ENCODE peak calls at places on chromosomes 6 and 20, in four cellular contexts. Z is H1, I is SK-N-SH, O is K562. Q is an unnamed sample.

GRCh38 chr6:52545844-52546119 is 31.1 kb downstream of the TRAM2 start:
- DNase-seq in Z (no peak), I (no peak), O (no peak), Q (no peak)

GRCh38 chr6:134714679-134715078 is 235.2 kb downstream of the ALDH8A1 start:
- DNase-seq in Z (no peak), I (no peak), O (no peak), Q (no peak)

GRCh38 chr6:30689022-30689865 is 1.5 kb downstream of the NRM start:
- DNase-seq in I (no peak), Z (no peak), O (no peak), Q (no peak)

GRCh38 chr6:109793793-109794192 is 102.7 kb downstream of the FIG4 start:
- DNase-seq in O (peak), Z (no peak), I (no peak), Q (no peak)

GRCh38 chr6:22709804-22710203 is 140.4 kb downstream of the HDGFL1 start:
- DNase-seq in O (no peak), I (no peak), Z (no peak), Q (no peak)

GRCh38 chr6:9783567-9783966 is 631.3 kb downstream of the TFAP2A start:
- DNase-seq in O (no peak), Z (no peak), I (no peak), Q (no peak)

GRCh38 chr20:17960927-17961599 is 7.5 kb downstream of the SNX5 start:
- DNase-seq in Z (no peak), I (no peak), O (no peak), Q (no peak)

GRCh38 chr20:35023624-35024023 is 68.0 kb downstream of the MYH7B start:
- DNase-seq in Z (peak), O (no peak), I (no peak), Q (no peak)

GRCh38 chr20:56955673-56956072 is 310.8 kb downstream of the BMP7 start:
- DNase-seq in O (no peak), Z (no peak), I (no peak), Q (no peak)

GRCh38 chr20:40962733-40963504 is 65.7 kb upstream of the TOP1 start:
- DNase-seq in O (peak), I (peak), Z (peak), Q (peak)

GRCh38 chr6:14017626-14018475 is 93.1 kb downstream of the RNF182 start:
- DNase-seq in Z (no peak), O (no peak), I (no peak), Q (peak)

GRCh38 chr6:24933868-24934401 is 1.8 kb downstream of the RIPOR2 start:
- DNase-seq in O (peak), I (peak), Z (peak), Q (peak)
- TF ChIP-seq TEAD4 in O (no peak), I (no peak), Z (peak), Q (no peak)

GRCh38 chr6:147941143-147941542 is 401.5 kb upstream of the SASH1 start:
- DNase-seq in I (no peak), Z (no peak), O (no peak), Q (peak)
- TF ChIP-seq TEAD4 in I (no peak), Z (peak), O (no peak), Q (no peak)

DNA sequence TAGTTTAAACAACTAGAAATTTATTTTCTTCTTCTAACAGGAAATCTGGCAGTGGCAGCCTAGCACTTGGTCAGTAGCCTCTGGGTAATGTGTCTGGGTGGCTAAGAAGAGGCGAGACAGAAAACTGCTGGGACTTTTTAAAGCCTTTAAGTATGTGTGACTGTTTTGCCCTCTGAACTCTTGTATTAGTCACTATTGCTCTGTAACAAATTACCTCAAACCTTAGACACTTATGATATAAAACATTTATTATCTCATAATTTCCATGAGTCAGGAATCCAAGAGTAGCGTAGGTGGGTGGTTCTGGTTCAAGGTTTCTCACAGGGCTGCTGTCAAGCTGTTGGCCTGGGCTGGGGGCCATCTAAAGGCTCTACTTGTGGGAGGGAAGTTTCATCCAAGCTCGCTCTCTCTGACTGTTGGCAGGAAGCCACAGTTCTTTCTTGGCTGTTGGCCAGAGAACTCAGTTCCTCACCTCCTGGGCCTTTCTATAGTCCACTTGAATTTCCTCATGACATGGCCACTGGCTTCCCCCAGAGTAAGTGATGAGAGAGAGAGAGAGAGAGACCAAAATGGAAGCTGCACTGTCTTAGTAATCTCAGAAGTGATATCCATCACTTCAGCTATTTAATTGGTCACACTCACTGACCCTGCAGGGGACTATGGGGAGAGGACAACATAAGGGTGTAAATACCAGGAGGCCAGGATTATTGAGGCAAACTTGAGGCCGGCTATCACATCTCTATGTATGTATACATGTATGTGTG is 17.4 kb upstream of the TBC1D22B start:
- DNase-seq in Z (no peak), I (peak), O (peak), Q (no peak)
- TF ChIP-seq TEAD4 in Z (no peak), I (peak), O (no peak), Q (no peak)

DNA sequence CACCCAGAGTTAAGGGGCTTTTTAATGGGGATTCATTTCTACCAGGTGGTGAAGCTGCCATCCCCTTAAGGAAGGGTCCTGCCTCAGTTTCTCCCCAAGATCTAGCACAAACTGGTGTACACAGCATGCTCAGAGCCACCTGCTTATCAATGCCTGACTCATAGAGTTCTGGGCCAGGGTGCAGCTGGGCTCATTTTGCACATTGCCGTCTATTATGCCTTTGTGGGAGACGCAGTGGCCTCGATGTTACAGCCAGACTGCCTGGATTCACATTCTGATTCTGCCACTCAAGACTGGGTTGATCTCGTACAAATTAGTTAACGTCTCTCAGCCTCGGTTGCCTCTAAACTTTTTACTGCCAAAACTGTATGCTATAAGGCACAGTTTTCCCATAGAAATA is 365.7 kb downstream of the ZFAND3 start:
- DNase-seq in O (no peak), Z (no peak), I (no peak), Q (peak)
- TF ChIP-seq TEAD4 in O (no peak), Z (no peak), I (no peak), Q (no peak)